ENCODE peak calls at places on chromosome 17, in nine cellular contexts. Y is prostate gland; Z is pancreas; C is H9; T is esophagus muscularis mucosa; J is thyroid gland; A is naive thymus-derived CD4-positive, alpha-beta T cell; U is cardiac muscle cell; R is right lobe of liver. N is an unnamed sample. For H3K4me1, the result is how much of the 10 kb centered on the place peaks cover.

GRCh38 chr17:83004791-83005380 is 74.5 kb upstream of the METRNL start:
- DNase-seq in Y (no peak), Z (no peak), C (no peak), T (peak), J (no peak), A (no peak), U (no peak), R (no peak), N (no peak)

GRCh38 chr17:82384730-82385429 is 13.3 kb downstream of the UTS2R start:
- DNase-seq in Y (peak), Z (peak), C (peak), T (no peak), J (peak), A (no peak), U (no peak), R (peak), N (no peak)

GRCh38 chr17:9765302-9765701 is 26.1 kb downstream of the DHRS7C start:
- DNase-seq in Y (no peak), Z (no peak), C (no peak), T (no peak), J (no peak), A (no peak), U (no peak), R (no peak), N (no peak)

GRCh38 chr17:30570191-30570590 is 93.0 kb downstream of the GOSR1 start:
- DNase-seq in Y (no peak), Z (no peak), C (no peak), T (no peak), J (no peak), A (no peak), U (no peak), R (no peak), N (no peak)

GRCh38 chr17:71516149-71516548 is 604.7 kb upstream of the SOX9 start:
- DNase-seq in Y (no peak), Z (no peak), C (no peak), T (no peak), J (no peak), A (no peak), U (no peak), R (no peak), N (no peak)

GRCh38 chr17:71885662-71886061 is 235.2 kb upstream of the SOX9 start:
- DNase-seq in Y (no peak), Z (no peak), C (no peak), T (no peak), J (no peak), A (no peak), U (no peak), R (no peak), N (no peak)

GRCh38 chr17:4497101-4497824 is 1.4 kb upstream of the SPNS2 start:
- DNase-seq in Y (no peak), Z (peak), C (no peak), T (no peak), J (peak), A (no peak), U (no peak), R (peak), N (no peak)

GRCh38 chr17:38425744-38426143 is 2.5 kb upstream of the ARHGAP23 start:
- DNase-seq in Y (no peak), Z (no peak), C (peak), T (no peak), J (no peak), A (no peak), U (no peak), R (peak), N (no peak)

GRCh38 chr17:75518201-75518600 is 1.9 kb downstream of the TSEN54 start:
- DNase-seq in Y (no peak), Z (no peak), C (no peak), T (no peak), J (no peak), A (peak), U (no peak), R (no peak), N (no peak)

GRCh38 chr17:40174528-40174927 is 2.7 kb upstream of the RAPGEFL1 start:
- DNase-seq in Y (no peak), Z (no peak), C (no peak), T (no peak), J (no peak), A (no peak), U (no peak), R (no peak), N (no peak)

GRCh38 chr17:21096874-21097273 is 29.9 kb upstream of the DHRS7B start:
- DNase-seq in Y (no peak), Z (no peak), C (no peak), T (no peak), J (no peak), A (no peak), U (no peak), R (no peak), N (no peak)

GRCh38 chr17:73232587-73233373 is 28.9 kb downstream of the CPSF4L start:
- DNase-seq in Y (peak), Z (peak), C (no peak), T (no peak), J (peak), A (no peak), U (peak), R (peak), N (no peak)

GRCh38 chr17:27489045-27489715 is 32.9 kb downstream of the KSR1 start:
- DNase-seq in Y (peak), Z (no peak), C (no peak), T (peak), J (peak), A (no peak), U (no peak), R (peak), N (peak)

GRCh38 chr17:40309031-40309937 is at the start of gene RARA:
- DNase-seq in Y (no peak), Z (no peak), C (peak), T (no peak), J (peak), A (no peak), U (peak), R (peak), N (peak)

GRCh38 chr17:69485901-69486643 is 71.6 kb downstream of the MAP2K6 start:
- DNase-seq in Y (no peak), Z (no peak), C (no peak), T (no peak), J (no peak), A (no peak), U (no peak), R (no peak), N (no peak)

GRCh38 chr17:77098884-77099545 is 41.8 kb upstream of the SEC14L1 start:
- DNase-seq in Y (peak), Z (no peak), C (no peak), T (no peak), J (peak), A (peak), U (no peak), R (no peak), N (no peak)

GRCh38 chr17:81651692-81652091 is 4.7 kb downstream of the PDE6G start:
- DNase-seq in Y (no peak), Z (no peak), C (peak), T (no peak), J (peak), A (no peak), U (no peak), R (no peak), N (no peak)

GRCh38 chr17:66713533-66714042 is 121.3 kb upstream of the CACNG5 start:
- DNase-seq in Y (no peak), Z (no peak), C (no peak), T (no peak), J (no peak), A (no peak), U (peak), R (no peak), N (no peak)

GRCh38 chr17:74798239-74798707 is 22.1 kb upstream of the NAT9 start:
- DNase-seq in Y (no peak), Z (no peak), C (no peak), T (no peak), J (no peak), A (no peak), U (peak), R (no peak), N (no peak)

GRCh38 chr17:14205992-14206461 is 30.6 kb downstream of the CDRT15 start:
- DNase-seq in Y (peak), Z (peak), C (peak), T (no peak), J (peak), A (no peak), U (no peak), R (peak), N (no peak)

GRCh38 chr17:76982408-76983074 is 114.3 kb downstream of the MGAT5B start:
- DNase-seq in Y (no peak), Z (no peak), C (no peak), T (no peak), J (no peak), A (peak), U (no peak), R (no peak), N (no peak)

GRCh38 chr17:65434251-65434650 is 127.2 kb downstream of the AXIN2 start:
- DNase-seq in Y (no peak), Z (no peak), C (no peak), T (no peak), J (no peak), A (no peak), U (no peak), R (no peak), N (no peak)

GRCh38 chr17:59837362-59838195 is 55.2 kb downstream of the TUBD1 start:
- DNase-seq in Y (peak), Z (no peak), C (peak), T (no peak), J (peak), A (peak), U (peak), R (no peak), N (no peak)

GRCh38 chr17:48441231-48441711 is 11.3 kb upstream of the SKAP1 start:
- DNase-seq in Y (no peak), Z (no peak), C (no peak), T (no peak), J (no peak), A (peak), U (no peak), R (no peak), N (no peak)

GRCh38 chr17:79627766-79628690 is 17.2 kb upstream of the RBFOX3 start:
- DNase-seq in Y (no peak), Z (peak), C (peak), T (peak), J (no peak), A (no peak), U (no peak), R (peak), N (no peak)

GRCh38 chr17:18314059-18314730 is 599 bp downstream of the TOP3A start:
- DNase-seq in Y (peak), Z (no peak), C (no peak), T (no peak), J (peak), A (no peak), U (peak), R (no peak), N (no peak)

GRCh38 chr17:3534881-3535252 is 22.7 kb downstream of the TRPV3 start:
- DNase-seq in Y (no peak), Z (no peak), C (peak), T (no peak), J (no peak), A (no peak), U (peak), R (no peak), N (peak)

GRCh38 chr17:27492470-27492869 is 36.2 kb downstream of the KSR1 start:
- DNase-seq in Y (no peak), Z (no peak), C (no peak), T (no peak), J (no peak), A (no peak), U (no peak), R (no peak), N (no peak)

GRCh38 chr17:47286198-47286914 is 32.7 kb downstream of the ITGB3 start:
- DNase-seq in Y (no peak), Z (no peak), C (no peak), T (no peak), J (no peak), A (no peak), U (no peak), R (no peak), N (no peak)
- H3K27ac ChIP-seq in Y (no peak), Z (no peak), C (no peak), T (no peak), J (peak), A (no peak), U (no peak), R (no peak), N (no peak)

DNA sequence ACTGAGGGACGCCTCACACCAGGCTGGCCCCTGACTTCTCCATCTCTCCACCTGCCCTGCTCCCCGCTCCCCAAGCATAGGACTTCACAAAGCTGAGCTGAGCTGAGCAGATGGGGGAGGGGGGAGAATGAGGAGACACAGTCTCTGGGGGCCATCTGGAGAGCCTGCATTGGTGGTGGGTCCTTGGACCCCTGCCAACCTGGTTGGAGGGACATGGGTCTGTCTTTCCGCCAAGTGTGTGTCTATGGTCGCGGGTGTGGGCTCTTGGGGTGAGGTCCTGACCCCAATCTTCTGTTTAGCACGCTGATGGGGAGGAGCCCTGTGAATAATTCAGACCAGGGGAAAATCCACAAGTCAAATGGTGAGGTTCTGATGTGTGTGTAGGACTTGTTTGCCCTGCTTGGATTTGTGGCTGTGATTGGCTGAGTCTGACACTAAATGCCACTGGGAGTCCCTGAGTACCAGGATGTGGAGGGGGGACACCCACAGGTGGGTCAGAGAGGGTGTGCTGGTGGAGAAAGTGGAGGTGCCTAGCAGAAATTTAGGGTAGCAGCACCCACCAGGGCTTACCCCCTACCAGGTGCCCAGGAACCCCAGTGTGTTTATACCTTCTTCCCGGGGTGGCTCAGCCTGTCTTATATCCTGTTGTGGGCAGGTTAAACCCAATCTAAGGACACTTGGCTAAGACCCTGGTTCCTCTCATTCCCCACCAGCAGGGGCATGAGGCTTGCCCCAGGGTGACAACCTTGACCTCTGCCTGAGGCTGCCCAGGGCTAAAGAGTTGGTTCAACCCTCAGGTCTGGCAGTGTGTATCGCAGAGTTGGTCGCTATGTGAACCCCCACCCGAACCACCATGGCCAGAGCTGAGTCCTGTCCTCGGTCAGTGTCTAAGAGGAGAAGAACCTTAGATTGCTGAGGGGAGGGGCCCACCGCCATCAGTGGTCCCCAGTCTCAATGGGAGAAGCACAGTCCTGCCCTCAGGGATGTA is 2.1 kb downstream of the FMNL1 start:
- DNase-seq in Y (no peak), Z (peak), C (no peak), T (no peak), J (no peak), A (peak), U (no peak), R (no peak), N (no peak)
- H3K4me1 ChIP-seq in Y (under half), Z (under half), C (under half), T (half or more), J (under half), A (half or more), U (under half), R (under half), N (under half)

DNA sequence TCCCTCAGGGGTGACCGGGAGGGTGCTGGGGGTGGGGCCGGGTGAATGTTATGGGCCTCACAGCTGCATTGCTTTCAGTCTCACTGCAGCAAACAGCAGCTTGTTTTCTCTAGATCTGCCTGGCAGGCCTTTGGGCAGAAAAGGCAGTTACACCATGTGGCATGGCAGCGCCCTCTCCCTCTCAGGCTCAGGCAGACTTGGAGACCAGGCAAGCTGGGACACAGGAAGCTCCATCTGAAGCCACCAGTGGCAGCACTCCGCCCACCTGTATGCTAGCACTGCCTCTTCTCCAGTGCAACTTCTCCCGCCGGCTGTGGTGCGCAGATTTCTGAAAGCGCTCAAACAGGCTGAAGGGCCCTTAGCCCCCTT is 66.4 kb downstream of the MPRIP start:
- DNase-seq in Y (peak), Z (no peak), C (no peak), T (no peak), J (peak), A (no peak), U (no peak), R (no peak), N (no peak)
- H3K27ac ChIP-seq in Y (peak), Z (peak), C (no peak), T (peak), J (peak), A (no peak), U (peak), R (peak), N (peak)

GRCh38 chr17:33290156-33290697 is 2.9 kb downstream of the ASIC2 start:
- DNase-seq in Y (no peak), Z (no peak), C (no peak), T (no peak), J (no peak), A (no peak), U (no peak), R (no peak), N (no peak)
- H3K4me1 ChIP-seq in Y (under half), Z (under half), C (under half), T (under half), J (under half), A (under half), U (under half), R (under half), N (under half)

GRCh38 chr17:330993-331701 is 21.5 kb downstream of the RPH3AL start:
- DNase-seq in Y (no peak), Z (peak), C (peak), T (no peak), J (no peak), A (peak), U (no peak), R (peak), N (peak)

GRCh38 chr17:334974-335481 is 17.6 kb downstream of the RPH3AL start:
- DNase-seq in Y (no peak), Z (peak), C (peak), T (no peak), J (no peak), A (peak), U (no peak), R (no peak), N (peak)

GRCh38 chr17:332023-332422 is 20.6 kb downstream of the RPH3AL start:
- DNase-seq in Y (no peak), Z (peak), C (no peak), T (no peak), J (no peak), A (no peak), U (no peak), R (peak), N (peak)

GRCh38 chr17:333626-334396 is 18.8 kb downstream of the RPH3AL start:
- DNase-seq in Y (no peak), Z (peak), C (peak), T (peak), J (peak), A (peak), U (peak), R (peak), N (peak)

GRCh38 chr17:332558-333322 is 19.9 kb downstream of the RPH3AL start:
- DNase-seq in Y (no peak), Z (peak), C (peak), T (no peak), J (no peak), A (no peak), U (no peak), R (no peak), N (peak)
- H3K27ac ChIP-seq in Y (peak), Z (peak), C (no peak), T (peak), J (peak), A (no peak), U (peak), R (peak), N (peak)

GRCh38 chr17:50831430-50832064 is 3.8 kb upstream of the WFIKKN2 start:
- DNase-seq in Y (no peak), Z (no peak), C (peak), T (no peak), J (no peak), A (no peak), U (no peak), R (no peak), N (peak)

GRCh38 chr17:50829336-50829735 is 6.0 kb upstream of the WFIKKN2 start:
- DNase-seq in Y (no peak), Z (no peak), C (peak), T (no peak), J (no peak), A (no peak), U (no peak), R (no peak), N (no peak)

GRCh38 chr17:50832267-50833227 is 2.8 kb upstream of the WFIKKN2 start:
- DNase-seq in Y (no peak), Z (no peak), C (peak), T (no peak), J (no peak), A (no peak), U (no peak), R (no peak), N (no peak)

GRCh38 chr17:50830298-50830697 is 5.1 kb upstream of the WFIKKN2 start:
- DNase-seq in Y (no peak), Z (no peak), C (no peak), T (no peak), J (no peak), A (no peak), U (no peak), R (no peak), N (peak)

DNA sequence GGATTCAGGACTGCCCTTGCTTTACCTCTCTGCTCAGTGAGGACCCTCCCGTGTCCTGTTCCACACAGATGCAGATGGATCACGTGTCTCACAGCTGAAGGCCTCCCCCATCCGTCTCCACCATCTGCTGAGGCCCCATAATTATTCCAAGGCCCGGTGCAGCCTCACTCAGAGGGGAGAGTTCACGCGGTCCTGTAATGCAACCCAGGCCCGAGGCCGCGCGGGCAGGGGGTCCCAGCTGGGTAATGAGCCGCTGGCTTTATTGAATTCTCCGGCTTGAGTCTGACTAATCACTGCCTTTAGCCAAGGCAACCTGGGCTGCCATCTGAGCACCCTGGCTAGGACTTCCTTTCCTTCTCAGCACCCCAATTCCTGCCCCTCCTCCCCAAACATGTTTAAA is 4.4 kb upstream of the WFIKKN2 start:
- DNase-seq in Y (no peak), Z (no peak), C (peak), T (no peak), J (no peak), A (no peak), U (no peak), R (no peak), N (peak)
- H3K4me1 ChIP-seq in Y (under half), Z (under half), C (under half), T (under half), J (under half), A (under half), U (under half), R (under half), N (under half)

GRCh38 chr17:6681671-6682070 is 30.1 kb downstream of the C17orf100 start:
- DNase-seq in Y (no peak), Z (no peak), C (no peak), T (no peak), J (no peak), A (no peak), U (no peak), R (no peak), N (no peak)
- H3K27ac ChIP-seq in Y (no peak), Z (no peak), C (no peak), T (no peak), J (no peak), A (no peak), U (no peak), R (no peak), N (no peak)

GRCh38 chr17:58310511-58311428 is 17.8 kb downstream of the TSPOAP1 start:
- DNase-seq in Y (no peak), Z (peak), C (no peak), T (no peak), J (no peak), A (no peak), U (no peak), R (no peak), N (no peak)
- H3K4me1 ChIP-seq in Y (under half), Z (under half), C (under half), T (under half), J (under half), A (under half), U (under half), R (under half), N (under half)